ENCODE peak calls at places on chromosomes 13 and 19, in six cellular contexts. One of them, this sample, is unnamed.

GRCh38 chr19:57934820-57935665 is at the start of gene ZNF418:
- DNase-seq in ovary: peak
- DNase-seq in breast epithelium: peak
- DNase-seq in prostate gland: peak
- DNase-seq in colonic mucosa: peak
- DNase-seq in fibroblast of lung: peak
- DNase-seq in this sample: peak

GRCh38 chr19:38049105-38049649 is 142.2 kb downstream of the SIPA1L3 start:
- DNase-seq in prostate gland: no peak
- DNase-seq in fibroblast of lung: no peak
- DNase-seq in colonic mucosa: no peak
- DNase-seq in breast epithelium: no peak
- DNase-seq in ovary: no peak
- DNase-seq in this sample: no peak

GRCh38 chr13:31978021-31978420 is 53.6 kb upstream of the FRY start:
- DNase-seq in colonic mucosa: no peak
- DNase-seq in breast epithelium: no peak
- DNase-seq in fibroblast of lung: peak
- DNase-seq in prostate gland: no peak
- DNase-seq in ovary: no peak
- DNase-seq in this sample: no peak

GRCh38 chr19:4199699-4200293 is 17.3 kb downstream of the ANKRD24 start:
- DNase-seq in breast epithelium: no peak
- DNase-seq in prostate gland: no peak
- DNase-seq in fibroblast of lung: no peak
- DNase-seq in colonic mucosa: no peak
- DNase-seq in ovary: no peak
- DNase-seq in this sample: no peak

GRCh38 chr13:50909605-50910482 is at the start of gene RNASEH2B:
- DNase-seq in fibroblast of lung: peak
- DNase-seq in colonic mucosa: peak
- DNase-seq in prostate gland: peak
- DNase-seq in breast epithelium: peak
- DNase-seq in ovary: peak
- DNase-seq in this sample: peak

GRCh38 chr13:44125943-44126469 is 246.3 kb downstream of the LACC1 start:
- DNase-seq in prostate gland: peak
- DNase-seq in ovary: no peak
- DNase-seq in breast epithelium: no peak
- DNase-seq in fibroblast of lung: no peak
- DNase-seq in colonic mucosa: no peak
- DNase-seq in this sample: no peak

GRCh38 chr13:113110048-113110851 is 4.7 kb downstream of the F7 start:
- DNase-seq in breast epithelium: no peak
- DNase-seq in fibroblast of lung: peak
- DNase-seq in prostate gland: no peak
- DNase-seq in ovary: no peak
- DNase-seq in colonic mucosa: no peak
- DNase-seq in this sample: peak

GRCh38 chr19:43132696-43133095 is 50.2 kb upstream of the PSG2 start:
- DNase-seq in ovary: no peak
- DNase-seq in prostate gland: no peak
- DNase-seq in fibroblast of lung: no peak
- DNase-seq in colonic mucosa: no peak
- DNase-seq in breast epithelium: no peak
- DNase-seq in this sample: no peak

DNA sequence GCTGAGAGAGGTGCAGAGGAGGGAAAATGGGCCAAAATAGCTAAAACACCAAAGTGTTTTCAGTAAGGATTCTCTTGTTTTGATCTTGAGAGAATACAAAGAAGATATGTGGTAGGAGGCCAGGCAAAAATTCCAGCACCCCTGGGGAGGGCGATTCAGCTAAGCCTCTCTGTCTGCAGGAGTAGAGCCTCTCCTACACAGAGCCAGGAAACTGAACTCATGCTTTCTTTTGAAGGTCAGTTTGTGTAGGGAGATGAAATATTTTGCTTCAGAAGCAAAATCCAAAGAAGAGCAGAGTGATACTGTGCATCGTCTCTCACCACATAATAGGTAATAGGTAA is 565.0 kb downstream of the FGF9 start:
- DNase-seq in colonic mucosa: no peak
- DNase-seq in breast epithelium: no peak
- DNase-seq in fibroblast of lung: no peak
- DNase-seq in prostate gland: no peak
- DNase-seq in ovary: no peak
- DNase-seq in this sample: no peak
- H3K4me3 ChIP-seq in colonic mucosa: no peak
- H3K4me3 ChIP-seq in breast epithelium: no peak
- H3K4me3 ChIP-seq in fibroblast of lung: no peak
- H3K4me3 ChIP-seq in prostate gland: no peak
- H3K4me3 ChIP-seq in ovary: no peak
- H3K4me3 ChIP-seq in this sample: no peak

GRCh38 chr19:15323496-15324235 is 8.7 kb downstream of the BRD4 start:
- DNase-seq in ovary: peak
- DNase-seq in breast epithelium: no peak
- DNase-seq in prostate gland: peak
- DNase-seq in colonic mucosa: peak
- DNase-seq in fibroblast of lung: peak
- DNase-seq in this sample: peak

GRCh38 chr19:15317392-15318011 is 14.8 kb downstream of the BRD4 start:
- DNase-seq in prostate gland: no peak
- DNase-seq in ovary: no peak
- DNase-seq in breast epithelium: no peak
- DNase-seq in colonic mucosa: no peak
- DNase-seq in fibroblast of lung: peak
- DNase-seq in this sample: no peak

GRCh38 chr19:15318241-15318691 is 14.1 kb downstream of the BRD4 start:
- DNase-seq in colonic mucosa: no peak
- DNase-seq in ovary: no peak
- DNase-seq in fibroblast of lung: peak
- DNase-seq in breast epithelium: no peak
- DNase-seq in prostate gland: no peak
- DNase-seq in this sample: no peak

GRCh38 chr19:15321739-15322138 is 10.6 kb downstream of the BRD4 start:
- DNase-seq in breast epithelium: no peak
- DNase-seq in colonic mucosa: no peak
- DNase-seq in prostate gland: no peak
- DNase-seq in ovary: no peak
- DNase-seq in fibroblast of lung: no peak
- DNase-seq in this sample: no peak

DNA sequence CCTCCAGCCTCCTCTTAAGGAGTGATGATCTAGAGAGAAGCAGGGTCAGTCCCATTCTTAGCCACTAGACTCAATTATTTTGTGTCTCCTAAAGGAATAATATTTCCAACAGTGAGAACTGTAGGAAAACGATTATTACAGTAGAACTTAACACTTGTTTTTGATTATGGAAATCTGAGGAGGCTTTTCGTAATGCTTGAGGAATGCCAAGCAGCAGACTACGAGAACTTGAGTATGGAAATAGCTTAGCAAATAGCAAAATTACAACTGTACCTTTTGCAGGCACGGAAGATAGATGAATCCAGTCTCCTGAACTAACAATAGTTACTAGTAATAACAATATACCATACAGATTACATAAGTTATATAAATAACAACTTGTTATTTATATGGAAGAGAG is 12.2 kb downstream of the BRD4 start:
- DNase-seq in fibroblast of lung: peak
- DNase-seq in ovary: no peak
- DNase-seq in prostate gland: no peak
- DNase-seq in colonic mucosa: no peak
- DNase-seq in breast epithelium: no peak
- DNase-seq in this sample: no peak
- TF ChIP-seq CTCF in fibroblast of lung: no peak
- TF ChIP-seq CTCF in ovary: no peak
- TF ChIP-seq CTCF in prostate gland: no peak
- TF ChIP-seq CTCF in colonic mucosa: no peak
- TF ChIP-seq CTCF in breast epithelium: no peak
- TF ChIP-seq CTCF in this sample: no peak

GRCh38 chr19:40739871-40740703 is 10.2 kb downstream of the ACTMAP start:
- DNase-seq in breast epithelium: no peak
- DNase-seq in colonic mucosa: no peak
- DNase-seq in fibroblast of lung: no peak
- DNase-seq in prostate gland: no peak
- DNase-seq in ovary: no peak
- DNase-seq in this sample: no peak
- H3K4me3 ChIP-seq in breast epithelium: peak
- H3K4me3 ChIP-seq in colonic mucosa: no peak
- H3K4me3 ChIP-seq in fibroblast of lung: no peak
- H3K4me3 ChIP-seq in prostate gland: no peak
- H3K4me3 ChIP-seq in ovary: no peak
- H3K4me3 ChIP-seq in this sample: no peak

GRCh38 chr19:1377176-1377964 is 6.3 kb upstream of the NDUFS7 start:
- DNase-seq in breast epithelium: no peak
- DNase-seq in colonic mucosa: no peak
- DNase-seq in ovary: no peak
- DNase-seq in fibroblast of lung: no peak
- DNase-seq in prostate gland: no peak
- DNase-seq in this sample: no peak

GRCh38 chr19:1376415-1376805 is 7.3 kb upstream of the NDUFS7 start:
- DNase-seq in ovary: no peak
- DNase-seq in colonic mucosa: no peak
- DNase-seq in breast epithelium: no peak
- DNase-seq in prostate gland: no peak
- DNase-seq in fibroblast of lung: no peak
- DNase-seq in this sample: no peak

GRCh38 chr19:1379961-1380489 is 3.7 kb upstream of the NDUFS7 start:
- DNase-seq in fibroblast of lung: no peak
- DNase-seq in breast epithelium: no peak
- DNase-seq in colonic mucosa: no peak
- DNase-seq in ovary: no peak
- DNase-seq in prostate gland: no peak
- DNase-seq in this sample: no peak

GRCh38 chr19:1379126-1379905 is 4.4 kb upstream of the NDUFS7 start:
- DNase-seq in ovary: no peak
- DNase-seq in prostate gland: no peak
- DNase-seq in breast epithelium: no peak
- DNase-seq in fibroblast of lung: no peak
- DNase-seq in colonic mucosa: no peak
- DNase-seq in this sample: peak

DNA sequence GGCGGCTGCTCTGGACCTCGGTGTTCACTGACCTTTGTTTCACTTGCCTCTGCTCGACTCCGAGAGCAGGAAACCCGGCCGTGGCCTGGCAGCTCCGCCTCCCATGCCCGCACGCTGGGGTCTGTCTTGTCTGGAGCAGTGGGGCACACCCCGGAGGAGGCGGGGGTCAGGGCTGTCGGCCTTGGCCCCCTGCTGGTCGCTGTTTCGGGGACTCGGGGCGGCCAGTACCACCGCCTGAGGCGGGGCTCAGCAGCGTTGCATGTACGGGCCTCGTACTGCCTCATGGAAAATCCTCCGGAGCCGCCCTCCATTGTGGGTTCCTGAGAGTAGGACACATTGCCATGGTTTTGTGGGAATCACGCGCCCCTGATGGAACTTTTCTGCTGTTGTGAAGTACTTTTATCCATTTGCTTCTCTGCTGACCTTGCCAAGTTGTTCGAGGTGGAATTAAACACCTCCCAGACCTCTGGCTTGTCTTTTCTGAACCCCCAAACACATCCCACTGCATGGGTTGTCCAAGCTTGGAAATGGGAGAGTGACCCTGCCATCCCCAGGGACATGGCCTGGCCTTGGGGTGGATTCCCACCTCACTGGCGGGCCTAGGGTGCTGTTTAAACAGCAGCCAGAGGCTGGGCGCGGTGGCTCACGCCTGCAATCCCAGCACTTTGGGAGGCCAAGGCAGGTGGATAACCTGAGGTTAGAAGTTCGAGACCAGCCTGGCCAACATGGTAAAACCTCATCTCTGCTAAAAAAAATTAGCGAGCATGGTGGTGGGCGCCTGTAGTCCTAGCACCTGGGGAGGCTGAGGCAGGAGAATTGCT is 5.5 kb upstream of the NDUFS7 start:
- DNase-seq in colonic mucosa: no peak
- DNase-seq in prostate gland: no peak
- DNase-seq in breast epithelium: no peak
- DNase-seq in ovary: no peak
- DNase-seq in fibroblast of lung: no peak
- DNase-seq in this sample: no peak
- TF ChIP-seq CTCF in colonic mucosa: no peak
- TF ChIP-seq CTCF in prostate gland: no peak
- TF ChIP-seq CTCF in breast epithelium: no peak
- TF ChIP-seq CTCF in ovary: no peak
- TF ChIP-seq CTCF in fibroblast of lung: no peak
- TF ChIP-seq CTCF in this sample: no peak

DNA sequence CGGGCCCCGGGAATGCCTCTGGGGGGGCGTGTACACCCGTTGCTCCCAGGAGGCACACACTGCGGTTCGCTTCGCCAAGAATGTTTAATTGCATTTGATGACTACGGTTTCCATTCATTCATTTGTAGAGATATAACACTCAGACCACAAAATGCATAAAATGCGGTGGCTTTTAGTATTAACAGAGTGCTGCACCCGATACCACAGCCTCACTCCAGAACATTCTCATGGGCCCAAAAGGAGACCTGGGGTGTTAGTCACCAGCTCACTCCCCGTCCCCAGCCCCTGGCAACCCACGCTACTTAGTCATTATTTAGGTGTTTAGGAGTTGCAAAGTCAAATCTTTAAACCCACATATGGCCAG is 21.8 kb downstream of the HCN2 start:
- DNase-seq in fibroblast of lung: peak
- DNase-seq in prostate gland: no peak
- DNase-seq in ovary: no peak
- DNase-seq in breast epithelium: no peak
- DNase-seq in colonic mucosa: no peak
- DNase-seq in this sample: no peak
- H3K4me3 ChIP-seq in fibroblast of lung: no peak
- H3K4me3 ChIP-seq in prostate gland: no peak
- H3K4me3 ChIP-seq in ovary: no peak
- H3K4me3 ChIP-seq in breast epithelium: no peak
- H3K4me3 ChIP-seq in colonic mucosa: no peak
- H3K4me3 ChIP-seq in this sample: no peak

GRCh38 chr19:45161715-45162463 is 1.1 kb upstream of the NKPD1 start:
- DNase-seq in breast epithelium: no peak
- DNase-seq in ovary: no peak
- DNase-seq in prostate gland: no peak
- DNase-seq in colonic mucosa: no peak
- DNase-seq in fibroblast of lung: peak
- DNase-seq in this sample: no peak
- TF ChIP-seq CTCF in breast epithelium: peak
- TF ChIP-seq CTCF in ovary: no peak
- TF ChIP-seq CTCF in prostate gland: peak
- TF ChIP-seq CTCF in colonic mucosa: no peak
- TF ChIP-seq CTCF in fibroblast of lung: peak
- TF ChIP-seq CTCF in this sample: no peak